ENCODE peak calls at places on chromosomes 16 and 17, in ten cellular contexts. One of them, this sample, is unnamed.

GRCh38 chr16:82323171-82323570 is 153.1 kb upstream of the MPHOSPH6 start:
- DNase-seq in OCI-LY7: no peak
- DNase-seq in testis: no peak
- DNase-seq in GM06990: no peak
- DNase-seq in psoas muscle: no peak
- DNase-seq in HFFc6: no peak
- DNase-seq in PC-3: no peak
- DNase-seq in CD8-positive, alpha-beta T cell: no peak
- DNase-seq in heart left ventricle: no peak
- DNase-seq in cardiac fibroblast: no peak
- DNase-seq in this sample: no peak

GRCh38 chr16:3769942-3770341 is 52.6 kb upstream of the TRAP1 start:
- DNase-seq in PC-3: no peak
- DNase-seq in heart left ventricle: no peak
- DNase-seq in testis: peak
- DNase-seq in cardiac fibroblast: no peak
- DNase-seq in psoas muscle: no peak
- DNase-seq in GM06990: no peak
- DNase-seq in CD8-positive, alpha-beta T cell: no peak
- DNase-seq in OCI-LY7: no peak
- DNase-seq in HFFc6: no peak
- DNase-seq in this sample: no peak

GRCh38 chr17:79192503-79193500 is 118.2 kb downstream of the ENGASE start:
- DNase-seq in PC-3: peak
- DNase-seq in HFFc6: peak
- DNase-seq in GM06990: no peak
- DNase-seq in CD8-positive, alpha-beta T cell: peak
- DNase-seq in psoas muscle: no peak
- DNase-seq in OCI-LY7: peak
- DNase-seq in testis: peak
- DNase-seq in heart left ventricle: peak
- DNase-seq in cardiac fibroblast: peak
- DNase-seq in this sample: peak

GRCh38 chr16:80081851-80082250 is 458.9 kb upstream of the DYNLRB2 start:
- DNase-seq in OCI-LY7: no peak
- DNase-seq in testis: no peak
- DNase-seq in cardiac fibroblast: no peak
- DNase-seq in psoas muscle: no peak
- DNase-seq in heart left ventricle: no peak
- DNase-seq in PC-3: no peak
- DNase-seq in GM06990: no peak
- DNase-seq in HFFc6: no peak
- DNase-seq in CD8-positive, alpha-beta T cell: no peak
- DNase-seq in this sample: no peak

GRCh38 chr16:2686912-2687507 is 4.7 kb downstream of the KCTD5 start:
- DNase-seq in testis: no peak
- DNase-seq in GM06990: peak
- DNase-seq in PC-3: no peak
- DNase-seq in heart left ventricle: peak
- DNase-seq in CD8-positive, alpha-beta T cell: peak
- DNase-seq in HFFc6: no peak
- DNase-seq in psoas muscle: peak
- DNase-seq in OCI-LY7: peak
- DNase-seq in cardiac fibroblast: no peak
- DNase-seq in this sample: peak

GRCh38 chr16:84738255-84739038 is 38.6 kb downstream of the USP10 start:
- DNase-seq in HFFc6: peak
- DNase-seq in OCI-LY7: peak
- DNase-seq in CD8-positive, alpha-beta T cell: peak
- DNase-seq in GM06990: peak
- DNase-seq in cardiac fibroblast: peak
- DNase-seq in heart left ventricle: peak
- DNase-seq in PC-3: peak
- DNase-seq in psoas muscle: peak
- DNase-seq in testis: peak
- DNase-seq in this sample: peak

GRCh38 chr16:28549301-28549899 is 4.3 kb upstream of the SGF29 start:
- DNase-seq in HFFc6: peak
- DNase-seq in psoas muscle: no peak
- DNase-seq in PC-3: peak
- DNase-seq in cardiac fibroblast: peak
- DNase-seq in OCI-LY7: peak
- DNase-seq in CD8-positive, alpha-beta T cell: no peak
- DNase-seq in heart left ventricle: no peak
- DNase-seq in GM06990: no peak
- DNase-seq in testis: no peak
- DNase-seq in this sample: peak

GRCh38 chr16:81189100-81189664 is 49.3 kb upstream of the BCO1 start:
- DNase-seq in cardiac fibroblast: peak
- DNase-seq in OCI-LY7: no peak
- DNase-seq in GM06990: no peak
- DNase-seq in heart left ventricle: peak
- DNase-seq in testis: peak
- DNase-seq in CD8-positive, alpha-beta T cell: no peak
- DNase-seq in psoas muscle: peak
- DNase-seq in HFFc6: peak
- DNase-seq in PC-3: no peak
- DNase-seq in this sample: no peak

GRCh38 chr16:523097-523741 is 4.3 kb upstream of the CAPN15 start:
- DNase-seq in heart left ventricle: no peak
- DNase-seq in testis: no peak
- DNase-seq in cardiac fibroblast: no peak
- DNase-seq in psoas muscle: no peak
- DNase-seq in GM06990: no peak
- DNase-seq in OCI-LY7: no peak
- DNase-seq in CD8-positive, alpha-beta T cell: no peak
- DNase-seq in PC-3: no peak
- DNase-seq in HFFc6: no peak
- DNase-seq in this sample: no peak

GRCh38 chr17:77644981-77645380 is 313.5 kb upstream of the TNRC6C start:
- DNase-seq in psoas muscle: peak
- DNase-seq in testis: no peak
- DNase-seq in PC-3: no peak
- DNase-seq in OCI-LY7: no peak
- DNase-seq in CD8-positive, alpha-beta T cell: peak
- DNase-seq in heart left ventricle: no peak
- DNase-seq in cardiac fibroblast: no peak
- DNase-seq in GM06990: no peak
- DNase-seq in HFFc6: no peak
- DNase-seq in this sample: no peak

GRCh38 chr17:46928472-46929261 is 5.7 kb downstream of the GOSR2 start:
- DNase-seq in GM06990: no peak
- DNase-seq in psoas muscle: no peak
- DNase-seq in CD8-positive, alpha-beta T cell: no peak
- DNase-seq in cardiac fibroblast: no peak
- DNase-seq in OCI-LY7: no peak
- DNase-seq in testis: no peak
- DNase-seq in PC-3: no peak
- DNase-seq in HFFc6: no peak
- DNase-seq in heart left ventricle: no peak
- DNase-seq in this sample: no peak

GRCh38 chr16:6694636-6695035 is 638.0 kb upstream of the RBFOX1 start:
- DNase-seq in cardiac fibroblast: no peak
- DNase-seq in heart left ventricle: no peak
- DNase-seq in OCI-LY7: no peak
- DNase-seq in HFFc6: no peak
- DNase-seq in psoas muscle: no peak
- DNase-seq in testis: no peak
- DNase-seq in GM06990: no peak
- DNase-seq in PC-3: no peak
- DNase-seq in CD8-positive, alpha-beta T cell: no peak
- DNase-seq in this sample: no peak
- TF ChIP-seq CTCF in cardiac fibroblast: no peak
- TF ChIP-seq CTCF in heart left ventricle: no peak
- TF ChIP-seq CTCF in OCI-LY7: no peak
- TF ChIP-seq CTCF in HFFc6: no peak
- TF ChIP-seq CTCF in psoas muscle: no peak
- TF ChIP-seq CTCF in testis: no peak
- TF ChIP-seq CTCF in GM06990: no peak
- TF ChIP-seq CTCF in PC-3: no peak
- TF ChIP-seq CTCF in CD8-positive, alpha-beta T cell: no peak
- TF ChIP-seq CTCF in this sample: no peak

GRCh38 chr17:63116967-63117366 is 150.9 kb downstream of the TANC2 start:
- DNase-seq in testis: no peak
- DNase-seq in heart left ventricle: no peak
- DNase-seq in HFFc6: peak
- DNase-seq in GM06990: no peak
- DNase-seq in OCI-LY7: no peak
- DNase-seq in cardiac fibroblast: peak
- DNase-seq in CD8-positive, alpha-beta T cell: no peak
- DNase-seq in PC-3: no peak
- DNase-seq in psoas muscle: no peak
- DNase-seq in this sample: no peak

GRCh38 chr17:63117431-63117830 is 151.4 kb downstream of the TANC2 start:
- DNase-seq in OCI-LY7: no peak
- DNase-seq in CD8-positive, alpha-beta T cell: no peak
- DNase-seq in testis: no peak
- DNase-seq in GM06990: no peak
- DNase-seq in cardiac fibroblast: no peak
- DNase-seq in psoas muscle: no peak
- DNase-seq in PC-3: no peak
- DNase-seq in heart left ventricle: no peak
- DNase-seq in HFFc6: no peak
- DNase-seq in this sample: no peak

GRCh38 chr17:63120406-63120805 is 154.4 kb downstream of the TANC2 start:
- DNase-seq in cardiac fibroblast: peak
- DNase-seq in OCI-LY7: no peak
- DNase-seq in HFFc6: no peak
- DNase-seq in heart left ventricle: no peak
- DNase-seq in GM06990: no peak
- DNase-seq in testis: no peak
- DNase-seq in PC-3: peak
- DNase-seq in CD8-positive, alpha-beta T cell: no peak
- DNase-seq in psoas muscle: no peak
- DNase-seq in this sample: no peak

GRCh38 chr17:63113167-63113566 is 147.1 kb downstream of the TANC2 start:
- DNase-seq in HFFc6: no peak
- DNase-seq in testis: no peak
- DNase-seq in CD8-positive, alpha-beta T cell: no peak
- DNase-seq in OCI-LY7: no peak
- DNase-seq in PC-3: peak
- DNase-seq in psoas muscle: no peak
- DNase-seq in heart left ventricle: no peak
- DNase-seq in cardiac fibroblast: peak
- DNase-seq in GM06990: no peak
- DNase-seq in this sample: no peak

GRCh38 chr17:63116228-63116627 is 150.2 kb downstream of the TANC2 start:
- DNase-seq in PC-3: peak
- DNase-seq in CD8-positive, alpha-beta T cell: no peak
- DNase-seq in OCI-LY7: no peak
- DNase-seq in GM06990: no peak
- DNase-seq in psoas muscle: no peak
- DNase-seq in cardiac fibroblast: no peak
- DNase-seq in HFFc6: no peak
- DNase-seq in testis: no peak
- DNase-seq in heart left ventricle: no peak
- DNase-seq in this sample: no peak
- TF ChIP-seq CTCF in PC-3: peak
- TF ChIP-seq CTCF in CD8-positive, alpha-beta T cell: no peak
- TF ChIP-seq CTCF in OCI-LY7: no peak
- TF ChIP-seq CTCF in GM06990: no peak
- TF ChIP-seq CTCF in psoas muscle: no peak
- TF ChIP-seq CTCF in cardiac fibroblast: no peak
- TF ChIP-seq CTCF in HFFc6: no peak
- TF ChIP-seq CTCF in testis: no peak
- TF ChIP-seq CTCF in heart left ventricle: no peak
- TF ChIP-seq CTCF in this sample: no peak

DNA sequence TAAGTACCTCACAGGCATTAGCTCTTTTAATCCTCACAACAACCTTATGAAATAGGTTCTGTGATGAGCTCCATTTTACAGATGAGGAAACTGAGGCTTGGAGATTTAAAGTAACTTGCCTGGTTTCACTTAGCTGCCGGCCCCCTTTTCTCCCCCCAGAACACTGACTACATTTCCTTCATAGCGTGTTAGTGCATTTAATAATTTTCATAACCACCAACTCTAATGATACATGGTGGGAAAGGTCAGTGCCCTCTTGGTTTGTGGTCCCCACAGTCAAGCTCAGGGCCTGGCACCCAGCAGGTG is 16.5 kb upstream of the RHOT1 start:
- DNase-seq in GM06990: no peak
- DNase-seq in psoas muscle: no peak
- DNase-seq in HFFc6: no peak
- DNase-seq in cardiac fibroblast: no peak
- DNase-seq in PC-3: no peak
- DNase-seq in CD8-positive, alpha-beta T cell: no peak
- DNase-seq in testis: no peak
- DNase-seq in OCI-LY7: no peak
- DNase-seq in heart left ventricle: no peak
- DNase-seq in this sample: no peak
- TF ChIP-seq CTCF in GM06990: no peak
- TF ChIP-seq CTCF in psoas muscle: no peak
- TF ChIP-seq CTCF in HFFc6: no peak
- TF ChIP-seq CTCF in cardiac fibroblast: no peak
- TF ChIP-seq CTCF in PC-3: no peak
- TF ChIP-seq CTCF in CD8-positive, alpha-beta T cell: no peak
- TF ChIP-seq CTCF in testis: no peak
- TF ChIP-seq CTCF in OCI-LY7: no peak
- TF ChIP-seq CTCF in heart left ventricle: no peak
- TF ChIP-seq CTCF in this sample: no peak

GRCh38 chr16:78729687-78730086 is 630.2 kb downstream of the WWOX start:
- DNase-seq in GM06990: no peak
- DNase-seq in cardiac fibroblast: no peak
- DNase-seq in OCI-LY7: no peak
- DNase-seq in HFFc6: no peak
- DNase-seq in PC-3: no peak
- DNase-seq in testis: no peak
- DNase-seq in heart left ventricle: no peak
- DNase-seq in psoas muscle: no peak
- DNase-seq in CD8-positive, alpha-beta T cell: no peak
- DNase-seq in this sample: no peak

GRCh38 chr16:78732693-78733092 is 633.2 kb downstream of the WWOX start:
- DNase-seq in testis: no peak
- DNase-seq in cardiac fibroblast: no peak
- DNase-seq in HFFc6: no peak
- DNase-seq in psoas muscle: no peak
- DNase-seq in GM06990: no peak
- DNase-seq in CD8-positive, alpha-beta T cell: no peak
- DNase-seq in PC-3: no peak
- DNase-seq in heart left ventricle: no peak
- DNase-seq in OCI-LY7: no peak
- DNase-seq in this sample: no peak

GRCh38 chr16:78731785-78732184 is 632.3 kb downstream of the WWOX start:
- DNase-seq in GM06990: no peak
- DNase-seq in cardiac fibroblast: no peak
- DNase-seq in OCI-LY7: no peak
- DNase-seq in PC-3: no peak
- DNase-seq in CD8-positive, alpha-beta T cell: no peak
- DNase-seq in psoas muscle: no peak
- DNase-seq in heart left ventricle: no peak
- DNase-seq in testis: no peak
- DNase-seq in HFFc6: no peak
- DNase-seq in this sample: no peak

DNA sequence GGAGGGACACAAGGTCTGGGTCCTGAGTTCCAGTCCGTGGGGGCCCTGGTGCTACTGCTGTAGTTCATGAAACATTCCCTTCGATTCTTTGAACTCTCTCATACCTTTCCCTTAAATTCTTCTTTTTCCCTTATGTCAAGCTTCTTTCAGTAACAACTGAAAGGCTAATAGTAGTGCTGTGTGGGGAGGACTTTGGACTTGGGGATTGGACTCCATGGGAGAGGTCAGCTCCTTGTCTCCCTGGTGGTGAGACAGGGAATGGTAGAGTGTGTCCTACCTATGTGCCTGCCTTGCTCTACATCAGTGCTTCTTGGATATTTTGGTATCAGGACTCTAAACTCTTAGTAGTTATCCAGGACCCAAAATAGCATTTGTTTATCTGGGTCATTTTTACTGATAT is 628.1 kb downstream of the WWOX start:
- DNase-seq in OCI-LY7: no peak
- DNase-seq in heart left ventricle: no peak
- DNase-seq in testis: no peak
- DNase-seq in CD8-positive, alpha-beta T cell: no peak
- DNase-seq in PC-3: no peak
- DNase-seq in cardiac fibroblast: no peak
- DNase-seq in psoas muscle: no peak
- DNase-seq in GM06990: no peak
- DNase-seq in HFFc6: no peak
- DNase-seq in this sample: no peak
- TF ChIP-seq CTCF in OCI-LY7: no peak
- TF ChIP-seq CTCF in heart left ventricle: no peak
- TF ChIP-seq CTCF in testis: no peak
- TF ChIP-seq CTCF in CD8-positive, alpha-beta T cell: no peak
- TF ChIP-seq CTCF in PC-3: no peak
- TF ChIP-seq CTCF in cardiac fibroblast: no peak
- TF ChIP-seq CTCF in psoas muscle: no peak
- TF ChIP-seq CTCF in GM06990: no peak
- TF ChIP-seq CTCF in HFFc6: no peak
- TF ChIP-seq CTCF in this sample: no peak

This sample was measured in GM13976.